ENCODE peak calls at places on chromosomes 16 and 17, in four cellular contexts. R, H, K and T are unnamed samples.

GRCh38 chr16:1723450-1724147 is 17.6 kb downstream of the MAPK8IP3 start:
- ATAC-seq in R (peak; percentile 43), H (peak; percentile 89), K (peak; percentile 71), T (no peak)

GRCh38 chr16:51755039-51755501 is 604.0 kb upstream of the SALL1 start:
- ATAC-seq in R (no peak), H (no peak), K (no peak), T (no peak)

GRCh38 chr17:4987767-4988083 is 250 bp upstream of the CAMTA2 start:
- ATAC-seq in R (no peak), H (no peak), K (no peak), T (peak; percentile 17)

GRCh38 chr16:30884760-30885159 is 9.1 kb downstream of the BCL7C start:
- ATAC-seq in R (no peak), H (no peak), K (peak; percentile 85), T (no peak)

GRCh38 chr16:54277845-54278703 is 8.5 kb downstream of the IRX3 start:
- ATAC-seq in R (no peak), H (no peak), K (no peak), T (no peak)

GRCh38 chr17:5077781-5078105 is 524 bp upstream of the ZFP3 start:
- ATAC-seq in R (no peak), H (no peak), K (no peak), T (peak; percentile 19)

GRCh38 chr16:2904922-2905240 is 6.8 kb upstream of the FLYWCH1 start:
- ATAC-seq in R (no peak), H (no peak), K (no peak), T (no peak)

GRCh38 chr17:56754523-56755208 is 79.1 kb downstream of the C17orf67 start:
- ATAC-seq in R (peak; percentile 58), H (no peak), K (no peak), T (no peak)

GRCh38 chr17:76902476-76902875 is 34.3 kb downstream of the MGAT5B start:
- ATAC-seq in R (no peak), H (no peak), K (no peak), T (no peak)

GRCh38 chr16:27347930-27348685 is 34.3 kb downstream of the IL4R start:
- ATAC-seq in R (no peak), H (no peak), K (no peak), T (no peak)

GRCh38 chr17:37107406-37108083 is 158.8 kb downstream of the AATF start:
- ATAC-seq in R (no peak), H (no peak), K (no peak), T (peak; percentile 74)

GRCh38 chr16:82187829-82188228 is 17.8 kb upstream of the MPHOSPH6 start:
- ATAC-seq in R (no peak), H (no peak), K (peak; percentile 57), T (no peak)

GRCh38 chr17:1915889-1916288 is 86.1 kb downstream of the RPA1 start:
- ATAC-seq in R (no peak), H (no peak), K (no peak), T (no peak)

DNA sequence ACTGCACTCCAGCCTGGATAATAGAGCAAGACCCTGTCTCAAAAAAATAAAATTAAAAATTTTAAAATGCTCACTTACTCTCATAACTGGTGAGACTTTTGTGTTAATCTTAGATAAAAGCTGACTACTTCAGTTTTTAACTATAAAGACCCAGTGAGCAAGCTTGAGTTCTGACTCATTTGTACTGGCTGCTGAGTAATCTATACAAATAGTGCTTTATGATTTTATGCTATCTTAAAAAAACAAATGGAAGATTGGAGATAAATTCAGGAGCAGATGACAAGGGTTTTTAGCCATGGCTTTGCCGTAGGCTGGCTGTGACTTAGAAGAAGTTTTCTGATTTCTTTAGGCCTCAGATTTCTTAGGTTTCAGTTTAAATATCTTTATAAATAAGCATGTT is 30.5 kb downstream of the SNTB2 start:
- ATAC-seq in R (peak; percentile 50), H (no peak), K (no peak), T (no peak)
- TF ChIP-seq POLR2AphosphoS5 in R (no peak), H (no peak), K (no peak), T (no peak)

DNA sequence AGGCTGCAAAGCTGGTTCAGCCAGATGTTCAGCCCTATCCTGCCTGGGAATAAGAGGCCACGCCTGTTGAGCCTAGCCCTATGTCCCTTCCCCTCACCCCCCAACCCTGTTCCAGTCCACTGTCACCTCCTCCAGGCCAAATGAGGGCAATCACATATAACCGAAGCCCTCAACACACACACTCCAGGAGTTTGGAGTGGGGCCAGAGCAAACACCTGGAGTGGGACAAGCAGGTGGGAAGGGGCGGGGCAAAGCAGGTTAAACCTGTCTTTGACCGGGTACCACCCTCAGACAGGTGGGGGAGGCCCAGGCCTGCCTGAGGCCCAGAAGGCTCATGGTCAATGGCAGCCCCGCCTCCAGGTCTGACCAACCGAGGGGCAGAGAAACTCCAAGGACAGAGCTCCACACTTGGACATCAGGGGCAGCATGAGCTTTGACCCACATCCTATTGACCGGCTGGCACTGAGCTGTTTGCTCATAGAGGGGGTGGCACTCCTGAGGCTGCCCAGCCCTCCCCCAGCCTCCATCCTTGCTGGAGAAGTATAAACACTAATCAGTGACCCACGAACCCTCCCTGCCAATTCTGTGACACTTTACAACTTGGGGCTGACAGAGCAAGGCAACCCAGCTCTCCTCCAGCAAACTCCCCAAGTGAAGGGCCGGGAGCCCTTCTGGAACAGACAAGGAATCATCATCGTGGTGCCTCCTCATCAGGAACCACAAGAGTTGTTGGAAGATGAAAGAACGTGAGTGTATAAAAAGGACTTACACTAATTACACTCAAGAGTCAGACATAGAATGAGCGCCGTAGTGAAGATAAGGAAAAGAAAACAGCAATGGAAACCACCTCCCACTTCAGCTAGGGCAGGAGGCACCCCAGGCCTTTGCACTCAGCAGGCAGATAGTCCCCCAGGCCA is 1.5 kb downstream of the ESRP2 start:
- ATAC-seq in R (peak; percentile 13), H (no peak), K (no peak), T (no peak)
- H3K4me3 ChIP-seq in R (peak overlapping the region; percentile 88), H (no peak overlapping the region), K (no peak overlapping the region), T (no peak overlapping the region)

GRCh38 chr17:45266372-45266926 is 4.6 kb upstream of the SPATA32 start:
- ATAC-seq in R (no peak), H (no peak), K (no peak), T (no peak)

GRCh38 chr17:45267436-45268055 is 5.7 kb upstream of the SPATA32 start:
- ATAC-seq in R (no peak), H (no peak), K (no peak), T (no peak)

GRCh38 chr17:45264988-45265387 is 3.1 kb upstream of the SPATA32 start:
- ATAC-seq in R (no peak), H (no peak), K (no peak), T (no peak)

GRCh38 chr17:45264430-45264829 is 2.5 kb upstream of the SPATA32 start:
- ATAC-seq in R (no peak), H (no peak), K (no peak), T (no peak)

DNA sequence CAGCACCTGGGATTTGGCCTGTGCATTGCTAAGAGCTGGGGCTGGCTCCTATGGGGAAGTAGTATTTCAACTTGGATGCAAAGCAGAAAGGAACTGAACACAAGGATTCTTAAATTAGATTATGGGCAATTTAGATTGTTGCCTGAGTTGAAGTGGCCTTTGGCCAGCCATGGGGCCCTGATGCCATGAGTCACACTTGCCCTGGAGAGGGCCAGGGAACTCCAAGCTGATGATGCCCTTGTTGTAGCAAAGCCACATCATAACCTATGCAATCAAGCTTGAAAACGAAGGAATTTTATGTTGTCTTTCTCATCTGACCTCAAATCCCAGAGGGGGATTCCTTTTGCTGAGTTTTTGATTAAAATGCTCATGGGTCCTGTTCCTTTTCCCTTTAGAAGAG is 3.9 kb upstream of the SPATA32 start:
- ATAC-seq in R (no peak), H (no peak), K (no peak), T (no peak)
- TF ChIP-seq POLR2AphosphoS5 in R (no peak), H (no peak), K (no peak), T (no peak)

GRCh38 chr17:43359469-43360105 is 39.2 kb upstream of the ARL4D start:
- ATAC-seq in R (no peak), H (no peak), K (no peak), T (no peak)
- H3K4me3 ChIP-seq in R (no peak overlapping the region), H (no peak overlapping the region), K (peak overlapping the region; percentile 73), T (peak overlapping the region; percentile 52)

GRCh38 chr17:61459434-61459809 is 7.2 kb downstream of the TBX4 start:
- ATAC-seq in R (no peak), H (no peak), K (no peak), T (no peak)

GRCh38 chr17:61458491-61459433 is 6.5 kb downstream of the TBX4 start:
- ATAC-seq in R (no peak), H (no peak), K (no peak), T (no peak)

GRCh38 chr17:61457226-61457983 is 5.2 kb downstream of the TBX4 start:
- ATAC-seq in R (no peak), H (no peak), K (no peak), T (no peak)

GRCh38 chr17:61456688-61457225 is 4.5 kb downstream of the TBX4 start:
- ATAC-seq in R (no peak), H (no peak), K (no peak), T (no peak)

GRCh38 chr17:61458000-61458399 is 5.8 kb downstream of the TBX4 start:
- ATAC-seq in R (no peak), H (no peak), K (no peak), T (no peak)
- TF ChIP-seq POLR2AphosphoS5 in R (no peak), H (no peak), K (no peak), T (no peak)